ENCODE peak calls at places on chromosomes 13 and 19, in four cellular contexts. C is mucosa of descending colon, R is gastrocnemius medialis, M is transverse colon. K is an unnamed sample.

GRCh38 chr13:111472559-111473460 is 152.4 kb downstream of the TEX29 start:
- DNase-seq in M (no peak), C (no peak), R (no peak), K (no peak)

GRCh38 chr13:30907167-30907761 is 1.2 kb downstream of the MEDAG start:
- DNase-seq in M (no peak), R (no peak), C (no peak), K (no peak)

GRCh38 chr13:113559901-113560644 is 24.5 kb upstream of the TFDP1 start:
- DNase-seq in R (no peak), M (no peak), C (no peak), K (no peak)

GRCh38 chr13:71759506-71760225 is 107.3 kb downstream of the DACH1 start:
- DNase-seq in R (no peak), C (no peak), M (no peak), K (no peak)

GRCh38 chr19:18488403-18488723 is 33.5 kb downstream of the ELL start:
- DNase-seq in M (no peak), C (no peak), R (peak), K (no peak)

GRCh38 chr19:58556633-58557252 is 1.7 kb downstream of the UBE2M start:
- DNase-seq in R (no peak), M (no peak), C (peak), K (no peak)

GRCh38 chr13:110758195-110758594 is 44.7 kb downstream of the ING1 start:
- DNase-seq in C (no peak), R (no peak), M (no peak), K (no peak)

GRCh38 chr19:51927859-51928258 is 587 bp downstream of the ZNF613 start:
- DNase-seq in M (no peak), R (no peak), C (no peak), K (no peak)

GRCh38 chr13:106241974-106242373 is 293.5 kb downstream of the EFNB2 start:
- DNase-seq in M (no peak), C (no peak), R (no peak), K (no peak)

GRCh38 chr13:26549713-26550112 is 7.8 kb upstream of the WASF3 start:
- DNase-seq in R (no peak), M (no peak), C (no peak), K (no peak)

GRCh38 chr13:73544175-73544574 is 485.4 kb downstream of the KLF5 start:
- DNase-seq in C (no peak), M (no peak), R (no peak), K (no peak)

GRCh38 chr19:17073869-17074627 is 1.2 kb downstream of the HAUS8 start:
- DNase-seq in M (peak), C (peak), R (no peak), K (peak)